ENCODE peak calls at places on chromosomes 7 and 10, in nine cellular contexts. One of them, this sample, is unnamed.

GRCh38 chr7:33725641-33726040 is 179.7 kb upstream of the BMPER start:
- DNase-seq in neural progenitor cell: no peak
- DNase-seq in endothelial cell: no peak
- DNase-seq in lower lobe of right lung: no peak
- DNase-seq in cardiac muscle cell: no peak
- DNase-seq in epithelial cell of esophagus: no peak
- DNase-seq in keratinocyte: no peak
- DNase-seq in coronary artery: no peak
- DNase-seq in endodermal cell: peak
- DNase-seq in this sample: no peak

GRCh38 chr7:28239823-28240204 is 59.2 kb upstream of the JAZF1 start:
- DNase-seq in neural progenitor cell: no peak
- DNase-seq in endothelial cell: no peak
- DNase-seq in lower lobe of right lung: no peak
- DNase-seq in cardiac muscle cell: no peak
- DNase-seq in epithelial cell of esophagus: no peak
- DNase-seq in keratinocyte: no peak
- DNase-seq in coronary artery: no peak
- DNase-seq in endodermal cell: no peak
- DNase-seq in this sample: no peak

GRCh38 chr7:104231054-104232046 is 23.5 kb upstream of the ORC5 start:
- DNase-seq in neural progenitor cell: peak
- DNase-seq in endothelial cell: peak
- DNase-seq in lower lobe of right lung: peak
- DNase-seq in cardiac muscle cell: peak
- DNase-seq in epithelial cell of esophagus: peak
- DNase-seq in keratinocyte: no peak
- DNase-seq in coronary artery: no peak
- DNase-seq in endodermal cell: peak
- DNase-seq in this sample: peak

GRCh38 chr7:135991322-135991721 is 14.2 kb upstream of the MTPN start:
- DNase-seq in neural progenitor cell: no peak
- DNase-seq in endothelial cell: no peak
- DNase-seq in lower lobe of right lung: no peak
- DNase-seq in cardiac muscle cell: no peak
- DNase-seq in epithelial cell of esophagus: peak
- DNase-seq in keratinocyte: no peak
- DNase-seq in coronary artery: no peak
- DNase-seq in endodermal cell: no peak
- DNase-seq in this sample: no peak

GRCh38 chr10:75234017-75234682 is 1.6 kb downstream of the COMTD1 start:
- DNase-seq in neural progenitor cell: peak
- DNase-seq in endothelial cell: peak
- DNase-seq in lower lobe of right lung: peak
- DNase-seq in cardiac muscle cell: peak
- DNase-seq in epithelial cell of esophagus: peak
- DNase-seq in keratinocyte: no peak
- DNase-seq in coronary artery: peak
- DNase-seq in endodermal cell: peak
- DNase-seq in this sample: peak

GRCh38 chr7:55439627-55440026 is 74.5 kb downstream of the LANCL2 start:
- DNase-seq in neural progenitor cell: no peak
- DNase-seq in endothelial cell: no peak
- DNase-seq in lower lobe of right lung: no peak
- DNase-seq in cardiac muscle cell: no peak
- DNase-seq in epithelial cell of esophagus: peak
- DNase-seq in keratinocyte: no peak
- DNase-seq in coronary artery: no peak
- DNase-seq in endodermal cell: peak
- DNase-seq in this sample: peak

GRCh38 chr10:5631936-5632335 is 34.5 kb downstream of the ASB13 start:
- DNase-seq in neural progenitor cell: no peak
- DNase-seq in endothelial cell: no peak
- DNase-seq in lower lobe of right lung: no peak
- DNase-seq in cardiac muscle cell: no peak
- DNase-seq in epithelial cell of esophagus: no peak
- DNase-seq in keratinocyte: no peak
- DNase-seq in coronary artery: peak
- DNase-seq in endodermal cell: no peak
- DNase-seq in this sample: no peak

GRCh38 chr7:114478384-114478783 is 63.8 kb downstream of the FOXP2 start:
- DNase-seq in neural progenitor cell: no peak
- DNase-seq in endothelial cell: no peak
- DNase-seq in lower lobe of right lung: no peak
- DNase-seq in cardiac muscle cell: no peak
- DNase-seq in epithelial cell of esophagus: no peak
- DNase-seq in keratinocyte: no peak
- DNase-seq in coronary artery: no peak
- DNase-seq in endodermal cell: no peak
- DNase-seq in this sample: no peak

GRCh38 chr7:106425017-106425719 is 140.4 kb upstream of the NAMPT start:
- DNase-seq in neural progenitor cell: no peak
- DNase-seq in endothelial cell: no peak
- DNase-seq in lower lobe of right lung: peak
- DNase-seq in cardiac muscle cell: no peak
- DNase-seq in epithelial cell of esophagus: peak
- DNase-seq in keratinocyte: peak
- DNase-seq in coronary artery: peak
- DNase-seq in endodermal cell: no peak
- DNase-seq in this sample: peak

GRCh38 chr7:31145339-31145738 is 93.2 kb downstream of the ADCYAP1R1 start:
- DNase-seq in neural progenitor cell: peak
- DNase-seq in endothelial cell: no peak
- DNase-seq in lower lobe of right lung: no peak
- DNase-seq in cardiac muscle cell: no peak
- DNase-seq in epithelial cell of esophagus: no peak
- DNase-seq in keratinocyte: no peak
- DNase-seq in coronary artery: no peak
- DNase-seq in endodermal cell: peak
- DNase-seq in this sample: no peak

GRCh38 chr10:22832851-22833250 is 95.0 kb upstream of the ARMC3 start:
- DNase-seq in neural progenitor cell: no peak
- DNase-seq in endothelial cell: no peak
- DNase-seq in lower lobe of right lung: no peak
- DNase-seq in cardiac muscle cell: no peak
- DNase-seq in epithelial cell of esophagus: no peak
- DNase-seq in keratinocyte: no peak
- DNase-seq in coronary artery: no peak
- DNase-seq in endodermal cell: no peak
- DNase-seq in this sample: no peak

GRCh38 chr7:73773700-73774517 is 3.8 kb upstream of the CLDN3 start:
- DNase-seq in neural progenitor cell: no peak
- DNase-seq in endothelial cell: no peak
- DNase-seq in lower lobe of right lung: no peak
- DNase-seq in cardiac muscle cell: no peak
- DNase-seq in epithelial cell of esophagus: no peak
- DNase-seq in keratinocyte: no peak
- DNase-seq in coronary artery: no peak
- DNase-seq in endodermal cell: no peak
- DNase-seq in this sample: no peak

GRCh38 chr7:64999165-65000004 is 7.1 kb downstream of the ERV3-1 start:
- DNase-seq in neural progenitor cell: no peak
- DNase-seq in endothelial cell: peak
- DNase-seq in lower lobe of right lung: peak
- DNase-seq in cardiac muscle cell: no peak
- DNase-seq in epithelial cell of esophagus: peak
- DNase-seq in keratinocyte: no peak
- DNase-seq in coronary artery: peak
- DNase-seq in endodermal cell: no peak
- DNase-seq in this sample: no peak

GRCh38 chr7:127392182-127392565 is 334 bp downstream of the ZNF800 start:
- DNase-seq in neural progenitor cell: peak
- DNase-seq in endothelial cell: peak
- DNase-seq in lower lobe of right lung: peak
- DNase-seq in cardiac muscle cell: peak
- DNase-seq in epithelial cell of esophagus: peak
- DNase-seq in keratinocyte: no peak
- DNase-seq in coronary artery: peak
- DNase-seq in endodermal cell: no peak
- DNase-seq in this sample: peak

GRCh38 chr10:114507449-114507848 is 103.1 kb upstream of the AFAP1L2 start:
- DNase-seq in neural progenitor cell: no peak
- DNase-seq in endothelial cell: no peak
- DNase-seq in lower lobe of right lung: peak
- DNase-seq in cardiac muscle cell: no peak
- DNase-seq in epithelial cell of esophagus: peak
- DNase-seq in keratinocyte: no peak
- DNase-seq in coronary artery: no peak
- DNase-seq in endodermal cell: no peak
- DNase-seq in this sample: no peak

GRCh38 chr7:13217762-13218161 is 530.3 kb downstream of the ARL4A start:
- DNase-seq in neural progenitor cell: no peak
- DNase-seq in endothelial cell: no peak
- DNase-seq in lower lobe of right lung: no peak
- DNase-seq in cardiac muscle cell: no peak
- DNase-seq in epithelial cell of esophagus: no peak
- DNase-seq in keratinocyte: no peak
- DNase-seq in coronary artery: no peak
- DNase-seq in endodermal cell: no peak
- DNase-seq in this sample: no peak
- TF ChIP-seq CTCF in neural progenitor cell: no peak
- TF ChIP-seq CTCF in endothelial cell: no peak
- TF ChIP-seq CTCF in lower lobe of right lung: no peak
- TF ChIP-seq CTCF in cardiac muscle cell: no peak
- TF ChIP-seq CTCF in epithelial cell of esophagus: no peak
- TF ChIP-seq CTCF in keratinocyte: no peak
- TF ChIP-seq CTCF in coronary artery: no peak
- TF ChIP-seq CTCF in endodermal cell: no peak
- TF ChIP-seq CTCF in this sample: no peak

DNA sequence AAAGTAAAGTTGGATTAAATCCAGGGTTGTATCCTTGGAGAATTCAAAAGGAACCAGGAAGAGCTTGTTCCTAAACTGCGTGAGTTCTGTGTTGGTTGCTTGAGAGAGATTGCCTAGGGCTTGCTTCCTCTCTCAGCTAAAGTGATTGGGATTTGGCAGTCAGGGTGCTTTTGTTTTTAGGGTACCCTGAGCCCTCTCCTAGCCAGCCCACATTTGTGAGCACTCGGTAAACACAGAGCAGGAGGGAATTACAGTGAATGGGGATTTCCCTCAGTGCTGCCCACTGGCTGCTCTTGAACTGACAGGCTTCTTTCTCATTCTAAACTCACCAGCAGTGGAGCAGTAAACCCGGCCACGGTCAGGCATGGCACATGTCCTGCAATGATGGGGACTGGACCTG is 146.9 kb downstream of the TPST1 start:
- DNase-seq in neural progenitor cell: peak
- DNase-seq in endothelial cell: no peak
- DNase-seq in lower lobe of right lung: no peak
- DNase-seq in cardiac muscle cell: no peak
- DNase-seq in epithelial cell of esophagus: peak
- DNase-seq in keratinocyte: no peak
- DNase-seq in coronary artery: no peak
- DNase-seq in endodermal cell: peak
- DNase-seq in this sample: peak
- TF ChIP-seq CTCF in neural progenitor cell: no peak
- TF ChIP-seq CTCF in endothelial cell: no peak
- TF ChIP-seq CTCF in lower lobe of right lung: no peak
- TF ChIP-seq CTCF in cardiac muscle cell: no peak
- TF ChIP-seq CTCF in epithelial cell of esophagus: no peak
- TF ChIP-seq CTCF in keratinocyte: no peak
- TF ChIP-seq CTCF in coronary artery: no peak
- TF ChIP-seq CTCF in endodermal cell: peak
- TF ChIP-seq CTCF in this sample: no peak

DNA sequence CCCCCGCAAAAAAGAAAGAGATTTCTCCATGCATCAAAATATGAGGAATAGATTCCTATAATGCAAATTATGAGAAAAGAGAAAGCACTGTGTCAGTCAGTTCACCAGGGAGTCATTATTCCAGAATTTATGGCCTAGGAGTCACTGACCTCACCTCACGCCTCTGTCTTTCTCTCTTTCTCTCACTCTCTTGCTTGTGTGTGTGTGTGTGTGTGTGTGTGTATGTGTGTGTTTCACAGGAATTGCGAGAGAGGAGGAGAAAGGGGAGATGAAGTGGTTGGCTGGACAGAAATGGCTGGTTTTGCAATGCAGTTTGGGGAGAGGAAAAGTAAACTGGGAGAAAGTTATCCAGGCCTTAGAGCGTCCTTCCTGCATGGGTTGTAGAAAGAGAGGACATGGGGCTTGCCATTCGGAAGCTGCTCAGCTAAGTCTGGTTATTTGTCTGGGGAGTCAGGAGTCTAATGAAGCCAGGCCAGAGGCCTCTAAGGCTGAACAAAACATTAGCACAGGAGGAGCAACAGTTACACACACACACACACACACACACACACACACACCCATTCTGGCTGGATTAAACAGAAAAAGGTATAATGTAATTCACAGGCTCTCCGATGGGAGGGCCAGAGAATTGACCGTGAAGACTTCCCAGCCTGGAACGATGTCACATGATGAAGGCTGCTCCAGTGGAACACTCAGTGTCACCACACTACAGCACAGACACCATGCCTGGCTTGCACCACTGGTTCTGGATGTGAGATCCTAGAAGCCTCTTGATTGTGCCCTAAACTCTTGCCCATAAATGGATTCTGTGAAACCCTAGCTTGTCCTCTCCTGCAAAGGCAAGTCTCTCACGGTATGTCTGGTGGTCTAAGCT is 12.7 kb upstream of the FFAR4 start:
- DNase-seq in neural progenitor cell: no peak
- DNase-seq in endothelial cell: no peak
- DNase-seq in lower lobe of right lung: no peak
- DNase-seq in cardiac muscle cell: no peak
- DNase-seq in epithelial cell of esophagus: no peak
- DNase-seq in keratinocyte: no peak
- DNase-seq in coronary artery: no peak
- DNase-seq in endodermal cell: peak
- DNase-seq in this sample: no peak
- TF ChIP-seq CTCF in neural progenitor cell: no peak
- TF ChIP-seq CTCF in endothelial cell: no peak
- TF ChIP-seq CTCF in lower lobe of right lung: no peak
- TF ChIP-seq CTCF in cardiac muscle cell: no peak
- TF ChIP-seq CTCF in epithelial cell of esophagus: no peak
- TF ChIP-seq CTCF in keratinocyte: no peak
- TF ChIP-seq CTCF in coronary artery: no peak
- TF ChIP-seq CTCF in endodermal cell: no peak
- TF ChIP-seq CTCF in this sample: no peak

DNA sequence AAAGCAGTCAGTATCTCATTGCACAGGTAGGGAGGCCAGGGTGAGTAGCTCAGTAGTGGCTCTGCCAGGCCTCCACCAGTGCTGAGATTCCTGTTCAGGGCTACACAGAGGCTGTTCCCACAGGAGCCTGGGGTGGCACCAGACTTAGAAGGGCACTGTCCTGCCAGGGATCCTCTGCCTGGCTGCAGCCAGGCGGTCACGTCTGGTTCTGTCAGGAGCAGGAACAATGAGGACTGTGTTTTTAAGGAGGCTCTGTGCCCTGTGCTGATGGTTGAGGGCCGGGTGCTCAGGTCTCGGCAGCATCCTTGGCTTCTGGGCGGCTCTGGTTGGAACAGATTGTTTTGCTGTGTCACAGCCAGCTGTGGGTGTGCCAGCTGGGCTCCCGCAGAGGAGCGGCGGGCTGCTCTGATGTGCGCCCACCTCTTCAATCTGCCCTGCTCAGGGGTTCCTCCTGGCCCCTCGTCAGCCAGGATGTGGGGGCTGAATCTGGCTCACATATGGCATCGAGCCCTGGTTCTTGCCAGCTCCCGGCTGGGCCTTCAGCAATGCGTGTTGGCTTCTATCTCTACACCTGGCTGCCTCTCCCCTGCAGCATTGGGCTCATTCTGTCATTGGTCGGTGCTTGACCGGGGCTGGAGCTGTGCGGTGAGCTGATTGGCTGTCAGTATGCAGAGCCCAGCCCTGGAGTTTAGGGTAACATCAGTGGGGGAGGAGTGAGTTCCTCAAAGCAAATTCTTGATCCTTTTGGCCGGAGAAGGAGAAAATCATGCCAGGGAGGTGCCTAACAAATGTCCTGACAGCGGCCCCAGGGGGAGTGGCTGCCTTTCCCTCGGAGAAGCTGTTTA is 41.2 kb downstream of the TACR2 start:
- DNase-seq in neural progenitor cell: peak
- DNase-seq in endothelial cell: no peak
- DNase-seq in lower lobe of right lung: no peak
- DNase-seq in cardiac muscle cell: peak
- DNase-seq in epithelial cell of esophagus: peak
- DNase-seq in keratinocyte: no peak
- DNase-seq in coronary artery: no peak
- DNase-seq in endodermal cell: peak
- DNase-seq in this sample: no peak
- TF ChIP-seq CTCF in neural progenitor cell: no peak
- TF ChIP-seq CTCF in endothelial cell: no peak
- TF ChIP-seq CTCF in lower lobe of right lung: no peak
- TF ChIP-seq CTCF in cardiac muscle cell: no peak
- TF ChIP-seq CTCF in epithelial cell of esophagus: peak
- TF ChIP-seq CTCF in keratinocyte: peak
- TF ChIP-seq CTCF in coronary artery: no peak
- TF ChIP-seq CTCF in endodermal cell: no peak
- TF ChIP-seq CTCF in this sample: no peak

This sample was measured in GM13976.